ENCODE peak calls at places on chromosomes 13 and 19, in four cellular contexts. M is dorsolateral prefrontal cortex, N is endothelial cell of umbilical vein, J is activated T-cell treated with anti-CD3 and anti-CD28 coated beads for 1 hour. F is an unnamed sample.
A peak's percentile ranks its signal among the peaks of the same experiment; 100 is the strongest.

GRCh38 chr13:91360246-91360751 is 12.8 kb downstream of the MIR17HG start:
- DNase-seq in M (no peak), N (no peak), J (no peak), F (no peak)

GRCh38 chr19:3146677-3147100 is 10.9 kb downstream of the GNA15 start:
- DNase-seq in M (no peak), N (no peak), J (peak; percentile 70), F (no peak)

GRCh38 chr13:101018720-101019119 is 344.1 kb upstream of the TMTC4 start:
- DNase-seq in M (no peak), N (no peak), J (no peak), F (no peak)

GRCh38 chr19:16359074-16359473 is 34.4 kb downstream of the KLF2 start:
- DNase-seq in M (no peak), N (peak; percentile 70), J (no peak), F (peak; percentile 30)

GRCh38 chr19:8310342-8311055 is 2.3 kb upstream of the CD320 start:
- DNase-seq in M (no peak), N (no peak), J (no peak), F (peak; percentile 43)

GRCh38 chr19:41553804-41554203 is 22.2 kb upstream of the CEACAM21 start:
- DNase-seq in M (no peak), N (no peak), J (no peak), F (no peak)

GRCh38 chr19:58274771-58275199 is 4.0 kb upstream of the ZNF8 start:
- DNase-seq in M (peak; percentile 17), N (peak; percentile 25), J (no peak), F (no peak)

GRCh38 chr13:40206241-40207109 is 460.0 kb downstream of the FOXO1 start:
- DNase-seq in M (no peak), N (peak; percentile 88), J (no peak), F (no peak)

GRCh38 chr19:51327066-51327985 is 14.6 kb downstream of the VSIG10L start:
- DNase-seq in M (no peak), N (peak; percentile 30), J (peak; percentile 28), F (peak; percentile 50)

GRCh38 chr19:19010551-19010950 is 22.8 kb downstream of the SUGP2 start:
- DNase-seq in M (no peak), N (no peak), J (no peak), F (no peak)

GRCh38 chr19:20325151-20325550 is 158.1 kb downstream of the ZNF486 start:
- DNase-seq in M (no peak), N (no peak), J (no peak), F (no peak)

GRCh38 chr19:19040417-19040816 is 7.0 kb downstream of the ARMC6 start:
- DNase-seq in M (no peak), N (no peak), J (no peak), F (peak; percentile 76)

GRCh38 chr13:50526771-50527567 is 316.5 kb downstream of the DLEU7 start:
- DNase-seq in M (no peak), N (no peak), J (no peak), F (peak; percentile 65)

GRCh38 chr19:16339361-16339725 is 14.7 kb downstream of the KLF2 start:
- DNase-seq in M (no peak), N (no peak), J (no peak), F (no peak)

GRCh38 chr19:18541258-18541991 is 1.9 kb downstream of the FKBP8 start:
- DNase-seq in M (peak; percentile 45), N (no peak), J (no peak), F (no peak)

GRCh38 chr13:77994166-77994565 is 75.5 kb upstream of the EDNRB start:
- DNase-seq in M (no peak), N (no peak), J (no peak), F (no peak)

GRCh38 chr19:1035998-1036621 is 3.8 kb upstream of the ABCA7 start:
- DNase-seq in M (no peak), N (no peak), J (no peak), F (no peak)

GRCh38 chr19:5048091-5048726 is 79.3 kb downstream of the KDM4B start:
- DNase-seq in M (peak; percentile 81), N (peak; percentile 69), J (peak; percentile 45), F (peak; percentile 89)

GRCh38 chr19:5934779-5935472 is 20.9 kb downstream of the CAPS start:
- DNase-seq in M (peak; percentile 37), N (peak; percentile 81), J (no peak), F (no peak)

GRCh38 chr13:47337781-47338507 is 441.1 kb upstream of the HTR2A start:
- DNase-seq in M (peak; percentile 14), N (no peak), J (no peak), F (no peak)

GRCh38 chr19:409006-409514 is at the start of gene C2CD4C:
- DNase-seq in M (no peak), N (no peak), J (peak; percentile 20), F (peak; percentile 48)

GRCh38 chr13:72805663-72806341 is 23.9 kb downstream of the PIBF1 start:
- DNase-seq in M (no peak), N (no peak), J (no peak), F (no peak)

GRCh38 chr13:40480012-40480914 is 186.2 kb downstream of the FOXO1 start:
- DNase-seq in M (no peak), N (no peak), J (no peak), F (no peak)

GRCh38 chr19:47839913-47840312 is 18.2 kb downstream of the CRX start:
- DNase-seq in M (no peak), N (no peak), J (no peak), F (no peak)

GRCh38 chr19:44582581-44583265 is 30.6 kb upstream of the IGSF23 start:
- DNase-seq in M (no peak), N (no peak), J (no peak), F (no peak)

GRCh38 chr19:1911098-1911497 is 5.9 kb downstream of the ADAT3 start:
- DNase-seq in M (no peak), N (no peak), J (no peak), F (no peak)

GRCh38 chr13:33578786-33579185 is 239.2 kb upstream of the RFC3 start:
- DNase-seq in M (no peak), N (no peak), J (no peak), F (no peak)

GRCh38 chr13:66312312-66313087 is 917.6 kb downstream of the PCDH9 start:
- DNase-seq in M (no peak), N (peak; percentile 43), J (no peak), F (no peak)

GRCh38 chr19:45040059-45040767 is 1.4 kb downstream of the CLASRP start:
- DNase-seq in M (no peak), N (no peak), J (no peak), F (no peak)

GRCh38 chr13:112443191-112444000 is 67.2 kb downstream of the SPACA7 start:
- DNase-seq in M (peak; percentile 24), N (no peak), J (no peak), F (no peak)

GRCh38 chr19:52170863-52171320 is 529 bp downstream of the ZNF836 start:
- DNase-seq in M (no peak), N (peak; percentile 10), J (no peak), F (no peak)

F was measured in breast epithelium.